ENCODE peak calls at places on chromosomes 13 and 19, in five cellular contexts. D is IMR-90, N is left ventricle myocardium inferior, E is Panc1, H is A549. I is an unnamed sample.

GRCh38 chr13:31207630-31208549 is 8.1 kb downstream of the B3GLCT start:
- DNase-seq in D (peak; percentile 73), N (peak; percentile 63), E (no peak), H (no peak), I (no peak)

GRCh38 chr13:39310961-39311360 is 272.7 kb downstream of the NHLRC3 start:
- DNase-seq in D (no peak), N (no peak), E (no peak), H (no peak), I (no peak)

GRCh38 chr19:10289167-10289835 is 451 bp upstream of the ICAM5 start:
- DNase-seq in D (peak; percentile 54), N (no peak), E (no peak), H (peak; percentile 71), I (no peak)

GRCh38 chr13:81320516-81320915 is 979.6 kb upstream of the SPRY2 start:
- DNase-seq in D (no peak), N (no peak), E (no peak), H (no peak), I (no peak)

GRCh38 chr13:29935309-29935981 is 85.0 kb upstream of the UBL3 start:
- DNase-seq in D (no peak), N (no peak), E (no peak), H (no peak), I (no peak)

GRCh38 chr13:99960663-99961440 is 10.7 kb downstream of the ZIC5 start:
- DNase-seq in D (no peak), N (no peak), E (no peak), H (no peak), I (no peak)

GRCh38 chr19:18317998-18318800 is 4.7 kb downstream of the LSM4 start:
- DNase-seq in D (no peak), N (peak; percentile 55), E (no peak), H (no peak), I (no peak)

GRCh38 chr13:99374994-99375805 is 68.0 kb upstream of the GPR183 start:
- DNase-seq in D (no peak), N (no peak), E (no peak), H (no peak), I (no peak)

GRCh38 chr19:45592366-45592765 is 7.8 kb upstream of the OPA3 start:
- DNase-seq in D (no peak), N (no peak), E (no peak), H (no peak), I (no peak)

GRCh38 chr13:33611016-33611805 is 206.7 kb upstream of the RFC3 start:
- DNase-seq in D (peak; percentile 64), N (peak; percentile 76), E (no peak), H (no peak), I (no peak)

GRCh38 chr13:31927219-31927653 is 104.3 kb upstream of the FRY start:
- DNase-seq in D (no peak), N (no peak), E (no peak), H (no peak), I (no peak)

GRCh38 chr19:50952890-50953289 is at the start of gene KLK5:
- DNase-seq in D (no peak), N (no peak), E (no peak), H (no peak), I (no peak)

GRCh38 chr19:7265963-7266362 is 28.3 kb downstream of the INSR start:
- DNase-seq in D (no peak), N (no peak), E (no peak), H (no peak), I (no peak)

GRCh38 chr13:36051082-36051481 is 80.1 kb downstream of the DCLK1 start:
- DNase-seq in D (no peak), N (no peak), E (no peak), H (no peak), I (no peak)

GRCh38 chr13:58085819-58086218 is 454.3 kb downstream of the PCDH17 start:
- DNase-seq in D (no peak), N (no peak), E (no peak), H (no peak), I (no peak)

GRCh38 chr19:51552996-51553725 is 17.9 kb upstream of the ZNF175 start:
- DNase-seq in D (peak; percentile 47), N (peak; percentile 72), E (no peak), H (peak; percentile 29), I (no peak)

GRCh38 chr13:71619096-71619495 is 247.9 kb downstream of the DACH1 start:
- DNase-seq in D (no peak), N (no peak), E (no peak), H (no peak), I (no peak)

GRCh38 chr13:108877300-108877699 is 247.9 kb downstream of the MYO16 start:
- DNase-seq in D (peak; percentile 51), N (no peak), E (no peak), H (no peak), I (peak; percentile 21)

GRCh38 chr13:68323106-68323505 is 1093.0 kb upstream of the PCDH9 start:
- DNase-seq in D (no peak), N (no peak), E (no peak), H (no peak), I (no peak)

GRCh38 chr19:39112338-39112890 is 13.2 kb upstream of the PAK4 start:
- DNase-seq in D (no peak), N (no peak), E (peak; percentile 96), H (peak; percentile 96), I (peak; percentile 59)

GRCh38 chr19:3036119-3036794 is 7.2 kb upstream of the TLE2 start:
- DNase-seq in D (peak; percentile 85), N (peak; percentile 95), E (peak; percentile 73), H (peak; percentile 90), I (peak; percentile 88)

GRCh38 chr13:43285891-43286602 is 262.7 kb downstream of the DNAJC15 start:
- DNase-seq in D (peak; percentile 68), N (no peak), E (no peak), H (no peak), I (no peak)

GRCh38 chr19:6374179-6374709 is 1.5 kb downstream of the PSPN start:
- DNase-seq in D (no peak), N (no peak), E (no peak), H (no peak), I (no peak)

GRCh38 chr19:2248136-2249009 is 750 bp upstream of the AMH start:
- DNase-seq in D (no peak), N (no peak), E (no peak), H (no peak), I (no peak)

GRCh38 chr19:17011485-17011884 is 15.1 kb downstream of the CPAMD8 start:
- DNase-seq in D (no peak), N (no peak), E (no peak), H (no peak), I (no peak)

GRCh38 chr19:8148410-8149231 is 771 bp downstream of the FBN3 start:
- DNase-seq in D (no peak), N (no peak), E (no peak), H (peak; percentile 29), I (no peak)

GRCh38 chr19:35247526-35248309 is 1.1 kb upstream of the LSR start:
- DNase-seq in D (no peak), N (no peak), E (peak; percentile 53), H (peak; percentile 64), I (peak; percentile 83)
- H3K27ac ChIP-seq in D (no peak overlapping the region), N (peak overlapping the region; percentile 69), E (peak overlapping the region; percentile 85), H (no peak overlapping the region), I (peak overlapping the region; percentile 95)

DNA sequence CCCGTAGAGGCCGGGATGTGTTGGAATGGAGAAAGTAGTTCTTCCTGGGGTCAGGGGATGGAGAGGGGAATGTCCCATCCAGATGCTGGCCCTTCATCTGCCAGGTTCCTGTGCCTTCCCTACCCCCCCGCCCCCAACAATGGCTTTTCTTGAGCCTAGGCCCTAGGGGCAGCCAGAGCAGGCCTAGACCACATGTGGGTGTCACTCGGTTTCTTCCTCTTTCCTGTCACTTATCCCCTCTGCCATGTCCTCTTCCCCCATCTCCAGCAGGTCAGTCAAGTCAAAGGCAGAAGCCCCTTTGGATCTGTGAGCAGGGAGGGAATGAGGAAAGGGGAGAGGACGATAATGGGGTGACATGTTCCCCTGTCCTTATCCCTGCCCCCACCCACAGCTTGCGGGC is 36.4 kb downstream of the LYL1 start:
- DNase-seq in D (no peak), N (no peak), E (no peak), H (no peak), I (no peak)
- H3K4me1 ChIP-seq in D (peaks cover 10% of the 10 kb centered on the region), N (peaks cover 100% of the 10 kb centered on the region), E (peaks cover 34% of the 10 kb centered on the region), H (peaks cover 3% of the 10 kb centered on the region), I (no peaks in the 10 kb centered on the region)

GRCh38 chr13:51829236-51829899 is 15.6 kb downstream of the TMEM272 start:
- DNase-seq in D (no peak), N (no peak), E (no peak), H (no peak), I (no peak)

GRCh38 chr13:51834581-51835158 is 10.3 kb downstream of the TMEM272 start:
- DNase-seq in D (no peak), N (no peak), E (no peak), H (no peak), I (no peak)

GRCh38 chr13:51831519-51831918 is 13.5 kb downstream of the TMEM272 start:
- DNase-seq in D (no peak), N (no peak), E (no peak), H (no peak), I (no peak)

GRCh38 chr13:51833980-51834379 is 11.0 kb downstream of the TMEM272 start:
- DNase-seq in D (no peak), N (no peak), E (no peak), H (no peak), I (no peak)

DNA sequence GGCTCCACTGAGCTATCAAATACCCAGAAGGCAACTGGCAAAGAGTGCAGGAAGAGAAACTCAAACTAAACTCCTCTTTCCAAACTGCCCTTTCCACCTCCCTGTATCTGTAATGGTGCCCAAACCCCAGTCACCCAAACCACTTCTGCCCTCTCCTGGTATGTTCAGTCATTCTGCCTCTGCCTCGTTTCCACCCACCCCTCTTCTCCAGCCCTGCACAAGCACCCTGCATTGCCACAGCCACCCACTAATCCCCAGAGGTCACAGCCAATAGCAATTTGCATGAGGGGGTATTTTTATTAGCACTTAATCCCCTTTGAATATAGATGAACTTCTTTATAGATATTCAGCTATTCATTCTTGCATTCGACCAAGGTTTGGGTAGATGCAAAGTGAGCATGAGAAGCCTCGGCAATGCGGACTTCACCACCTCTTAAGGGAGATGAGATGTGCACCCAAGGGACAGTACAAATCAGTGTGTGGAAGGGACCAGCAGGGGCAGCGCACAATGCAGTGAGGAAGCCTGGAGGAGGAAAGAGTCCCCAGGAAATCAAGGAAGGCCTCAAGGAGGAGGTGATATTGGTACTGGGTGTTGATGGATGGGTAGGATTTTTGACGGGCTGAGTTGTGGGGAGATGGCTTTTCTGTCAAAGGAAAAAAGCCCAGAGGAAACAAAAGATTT is 12.4 kb downstream of the TMEM272 start:
- DNase-seq in D (peak; percentile 8), N (no peak), E (no peak), H (peak; percentile 20), I (no peak)
- TF ChIP-seq CTCF in D (peak; percentile 38), N (peak; percentile 65), E (peak; percentile 40), H (peak; percentile 15), I (peak; percentile 60)

DNA sequence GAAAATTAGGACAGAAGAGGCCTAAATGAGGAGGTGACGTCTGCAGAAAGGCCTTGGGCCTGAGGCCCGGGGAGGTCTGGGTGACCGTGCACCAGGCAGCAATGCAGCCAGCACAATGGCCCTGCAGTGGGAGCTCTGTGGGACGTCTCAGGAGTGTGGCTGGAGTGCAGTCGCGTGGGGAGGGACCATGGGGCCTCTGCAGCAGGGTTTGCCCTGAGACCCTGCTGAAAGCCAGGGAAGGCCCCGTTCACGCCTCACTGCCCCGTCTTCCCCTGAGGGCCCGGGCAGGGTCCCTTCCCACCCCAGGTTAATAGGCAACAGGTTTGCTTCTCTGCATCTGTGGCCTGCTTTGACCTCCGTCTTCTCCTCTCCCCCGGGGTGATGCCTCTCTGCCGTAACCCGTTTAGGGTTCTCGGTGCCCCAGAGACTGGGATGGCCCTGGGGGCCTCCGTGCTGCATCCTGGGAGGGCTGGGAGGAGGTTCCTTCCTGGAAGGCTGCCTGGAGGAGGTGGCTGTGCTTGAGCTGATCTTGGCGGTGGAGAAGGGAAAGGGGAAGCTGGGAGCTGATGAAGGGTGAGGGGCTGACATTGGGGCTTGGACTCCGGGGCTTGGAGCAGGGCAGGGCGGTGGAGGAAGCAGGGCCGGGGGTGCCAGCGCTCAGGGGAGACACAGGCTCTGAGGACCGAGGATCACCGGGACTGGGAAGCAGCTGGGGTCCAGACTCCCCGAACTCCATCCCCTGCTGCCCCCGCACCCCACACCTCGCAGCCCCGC is 9.7 kb downstream of the PALM start:
- DNase-seq in D (no peak), N (no peak), E (no peak), H (no peak), I (no peak)
- H3K27ac ChIP-seq in D (no peak overlapping the region), N (peak overlapping the region; percentile 79), E (no peak overlapping the region), H (no peak overlapping the region), I (no peak overlapping the region)